ENCODE peak calls at places on chromosomes 12 and 14, in five cellular contexts. P is IMR-90, Q is uterus, N is HepG2, X is heart left ventricle. G is an unnamed sample.

GRCh38 chr14:61501714-61502458 is 180.5 kb downstream of the PRKCH start:
- DNase-seq in P (no peak), N (no peak), X (no peak), Q (no peak), G (no peak)

GRCh38 chr12:89529738-89530137 is 3.9 kb upstream of the POC1B start:
- DNase-seq in P (peak), N (peak), X (no peak), Q (no peak), G (no peak)

GRCh38 chr12:119440961-119441360 is 106.4 kb downstream of the CCDC60 start:
- DNase-seq in X (no peak), P (no peak), Q (no peak), N (no peak), G (no peak)

GRCh38 chr12:46659032-46659703 is 166.6 kb downstream of the SLC38A4 start:
- DNase-seq in N (no peak), Q (no peak), X (no peak), P (peak), G (no peak)

GRCh38 chr12:124866195-124866882 is 2.7 kb upstream of the SCARB1 start:
- DNase-seq in P (no peak), Q (no peak), N (no peak), X (no peak), G (no peak)

GRCh38 chr12:119410396-119410795 is 75.9 kb downstream of the CCDC60 start:
- DNase-seq in N (no peak), P (no peak), X (no peak), Q (no peak), G (no peak)

GRCh38 chr14:36207500-36207899 is 31.0 kb upstream of the PTCSC3 start:
- DNase-seq in P (peak), Q (no peak), N (peak), X (no peak), G (no peak)

GRCh38 chr12:90102957-90103652 is 394.5 kb upstream of the ATP2B1 start:
- DNase-seq in N (peak), X (no peak), Q (no peak), P (peak), G (no peak)

GRCh38 chr14:90132821-90133570 is 71.2 kb downstream of the KCNK13 start:
- DNase-seq in Q (no peak), X (no peak), N (no peak), P (peak), G (no peak)

GRCh38 chr12:24494401-24494800 is 454.5 kb downstream of the BCAT1 start:
- DNase-seq in P (peak), Q (no peak), X (no peak), N (no peak), G (no peak)

GRCh38 chr12:63862187-63863107 is 17.9 kb downstream of the SRGAP1 start:
- DNase-seq in Q (no peak), N (peak), P (no peak), X (peak), G (no peak)

GRCh38 chr14:36817071-36817930 is 155.6 kb downstream of the PAX9 start:
- DNase-seq in P (no peak), X (no peak), Q (no peak), N (no peak), G (no peak)

GRCh38 chr12:57240069-57240921 is 10.7 kb downstream of the STAC3 start:
- DNase-seq in P (peak), X (peak), N (no peak), Q (no peak), G (no peak)

GRCh38 chr14:89320381-89321000 is 96.5 kb downstream of the FOXN3 start:
- DNase-seq in P (peak), Q (no peak), N (no peak), X (no peak), G (no peak)

GRCh38 chr14:68145539-68145938 is 326.0 kb downstream of the RAD51B start:
- DNase-seq in Q (no peak), X (no peak), N (no peak), P (peak), G (no peak)

GRCh38 chr12:124504273-124505000 is 63.0 kb downstream of the NCOR2 start:
- DNase-seq in Q (peak), P (no peak), X (no peak), N (no peak), G (no peak)

GRCh38 chr12:48814313-48815280 is 3.7 kb upstream of the CACNB3 start:
- DNase-seq in X (peak), P (peak), Q (peak), N (peak), G (peak)
- TF ChIP-seq POLR2A in X (peak), P (peak), Q (peak), N (no peak), G (no peak)

DNA sequence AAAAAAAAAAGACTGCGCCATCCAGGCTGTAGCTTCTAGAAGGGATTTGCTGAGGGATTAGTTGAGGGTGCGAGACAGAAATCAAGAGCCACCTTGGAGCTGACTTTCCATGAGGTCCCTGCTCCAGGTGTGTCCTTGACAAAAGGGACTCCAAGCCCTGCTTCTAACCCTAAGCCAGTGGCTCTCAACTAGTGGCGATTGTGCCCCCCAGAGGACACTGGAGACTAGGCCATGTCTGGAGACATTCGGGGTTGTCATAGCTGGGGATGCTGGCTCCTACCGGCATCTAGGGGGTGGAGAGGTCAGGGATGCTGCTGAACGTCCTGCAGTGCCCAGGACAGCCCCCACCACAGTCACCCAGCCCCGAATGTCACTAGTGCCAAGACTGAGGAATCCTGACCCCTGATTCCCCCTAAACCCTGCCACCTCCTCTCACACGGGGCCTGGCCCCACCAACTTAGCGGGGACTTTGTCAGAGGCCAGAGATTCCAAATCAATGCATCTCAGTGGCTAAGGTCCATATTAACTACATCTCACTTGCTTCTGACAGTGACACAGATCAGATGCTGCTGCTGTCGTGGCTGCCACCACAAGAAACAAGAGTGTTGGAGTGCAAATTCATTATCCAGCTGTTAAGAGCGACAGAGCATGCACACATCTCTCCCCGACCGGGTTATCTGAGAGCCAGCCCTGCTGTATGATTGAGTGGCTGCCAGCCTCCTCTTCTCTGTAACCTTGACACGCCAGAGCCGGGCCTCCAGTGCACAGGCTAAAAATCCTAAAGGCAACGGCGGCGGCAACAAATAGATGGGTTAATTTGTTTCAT is 40.4 kb downstream of the SPRING1 start:
- DNase-seq in N (peak), Q (no peak), P (no peak), X (peak), G (no peak)
- H3K27ac ChIP-seq in N (no peak), Q (no peak), P (no peak), X (no peak), G (no peak)

DNA sequence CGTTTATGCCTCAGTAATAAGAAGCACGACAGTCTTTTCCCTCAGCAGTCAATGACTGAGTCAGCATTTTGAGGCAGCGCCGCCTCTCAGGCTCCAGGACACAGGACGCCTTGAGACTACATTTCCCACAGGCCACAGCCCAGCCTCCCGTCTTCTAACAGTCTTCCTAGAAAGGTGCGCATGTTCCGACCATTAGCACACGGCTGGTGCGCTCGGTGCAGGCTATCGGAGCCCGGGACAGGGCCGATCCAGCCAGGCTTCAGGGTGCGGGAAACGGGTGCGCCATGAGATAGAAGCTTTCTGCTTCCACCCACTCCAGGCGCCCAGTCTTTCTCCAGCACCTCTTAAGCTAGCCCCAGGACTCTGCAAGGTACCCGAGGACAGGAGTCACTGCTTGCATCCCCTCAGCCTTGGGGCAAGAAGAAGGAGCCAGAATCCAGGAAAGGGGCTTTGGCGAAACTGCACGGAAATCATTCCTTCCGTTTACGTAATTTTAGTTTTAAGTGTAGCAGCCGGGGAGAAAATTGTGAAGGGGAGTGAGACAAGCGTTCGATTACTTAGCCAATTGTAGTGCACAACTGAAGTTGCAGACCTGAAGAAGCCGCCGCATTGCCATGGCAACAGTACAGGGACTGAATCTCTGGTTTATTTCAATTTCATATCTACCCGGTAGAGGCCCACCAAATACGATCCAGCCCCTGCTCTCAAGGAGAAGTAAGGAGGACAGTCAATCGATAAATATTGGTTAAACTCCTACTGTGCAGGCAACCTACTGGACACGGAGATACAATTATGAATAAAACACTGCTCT is 53.9 kb downstream of the ZNF641 start:
- DNase-seq in Q (peak), P (peak), X (peak), N (no peak), G (peak)
- TF ChIP-seq POLR2A in Q (peak), P (no peak), X (peak), N (no peak), G (peak)

GRCh38 chr14:103880986-103881926 is 33.9 kb upstream of the PPP1R13B start:
- DNase-seq in P (no peak), X (peak), Q (no peak), N (peak), G (no peak)

GRCh38 chr14:103884854-103885253 is 37.5 kb upstream of the PPP1R13B start:
- DNase-seq in P (no peak), N (no peak), X (no peak), Q (no peak), G (no peak)

GRCh38 chr14:103881927-103882281 is 34.5 kb upstream of the PPP1R13B start:
- DNase-seq in Q (no peak), X (no peak), N (no peak), P (no peak), G (no peak)

GRCh38 chr14:103883263-103883523 is 35.8 kb upstream of the PPP1R13B start:
- DNase-seq in Q (no peak), N (no peak), X (no peak), P (no peak), G (no peak)

DNA sequence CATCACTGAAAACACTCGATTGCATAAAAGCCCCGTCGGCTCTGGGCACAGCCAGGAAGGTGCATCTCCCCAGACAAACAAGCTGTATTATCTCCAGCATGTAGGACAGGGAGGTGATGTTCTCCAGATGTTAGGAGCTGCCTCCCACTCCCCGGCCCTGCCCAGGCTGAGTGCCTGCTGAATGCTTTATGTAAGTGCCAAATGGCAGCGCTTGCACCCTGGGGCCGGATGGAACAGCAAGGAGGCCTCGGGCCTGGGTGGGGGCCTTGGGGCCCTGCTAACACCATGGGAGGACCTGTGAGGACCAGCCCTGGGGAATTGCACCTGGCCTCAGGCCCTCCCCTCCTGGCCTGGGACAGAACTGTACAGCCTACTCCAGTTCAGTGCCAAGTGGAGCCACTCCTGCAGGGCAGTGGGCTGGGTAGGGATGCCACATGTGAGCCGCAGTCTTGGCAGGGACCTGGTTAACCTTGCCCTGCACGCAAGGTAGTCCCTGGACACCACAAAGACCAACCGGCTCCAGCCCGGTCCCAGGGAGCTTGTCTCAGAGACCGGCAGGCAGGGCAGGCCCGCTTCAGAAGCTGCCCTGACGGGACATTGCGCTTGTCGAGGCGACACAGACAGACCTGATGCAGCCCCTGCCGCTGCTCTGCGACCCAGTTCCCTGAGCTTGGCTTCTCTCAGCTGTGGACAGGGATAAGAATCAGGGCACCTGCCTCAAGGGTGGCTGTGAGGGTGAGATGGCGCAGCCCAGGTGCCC is 35.3 kb upstream of the PPP1R13B start:
- DNase-seq in Q (peak), N (no peak), P (no peak), X (no peak), G (no peak)
- H3K27ac ChIP-seq in Q (peak), N (peak), P (no peak), X (peak), G (no peak)

G was measured in gastrocnemius medialis.